ENCODE peak calls at places on chromosomes 5 and 9, in six cellular contexts. L is cardiac fibroblast, O is fibroblast of mammary gland, G is neural crest cell, H is HL-60, K is BE2C. X is an unnamed sample.

GRCh38 chr9:35161713-35162604 is at the start of gene UNC13B:
- DNase-seq in K (peak), G (peak), O (peak), H (peak), L (peak), X (peak)

GRCh38 chr9:98962181-98962560 is 18.5 kb downstream of the COL15A1 start:
- DNase-seq in L (peak), G (no peak), H (no peak), K (no peak), O (peak), X (no peak)

GRCh38 chr9:2477755-2478154 is 143.8 kb upstream of the VLDLR start:
- DNase-seq in O (no peak), G (no peak), K (no peak), L (peak), H (no peak), X (no peak)

GRCh38 chr5:158991391-158991790 is 108.3 kb downstream of the EBF1 start:
- DNase-seq in G (no peak), O (peak), L (peak), K (no peak), H (no peak), X (no peak)

GRCh38 chr5:177509361-177509951 is at the start of gene DOK3:
- DNase-seq in O (no peak), K (peak), H (peak), L (no peak), G (no peak), X (peak)

GRCh38 chr5:177426566-177427210 is at the start of gene GRK6:
- DNase-seq in L (no peak), K (no peak), O (peak), H (peak), G (no peak), X (no peak)

GRCh38 chr5:142892021-142892420 is 121.8 kb downstream of the ARHGAP26 start:
- DNase-seq in L (no peak), H (no peak), G (no peak), K (no peak), O (no peak), X (no peak)

GRCh38 chr5:137199966-137200365 is 299.2 kb downstream of the SPOCK1 start:
- DNase-seq in G (no peak), K (no peak), H (no peak), L (peak), O (peak), X (no peak)

GRCh38 chr9:136629879-136630661 is 32.6 kb upstream of the EGFL7 start:
- DNase-seq in L (peak), O (peak), H (peak), G (peak), K (peak), X (peak)

GRCh38 chr9:98164912-98165311 is 27.5 kb downstream of the CORO2A start:
- DNase-seq in O (no peak), K (no peak), L (peak), G (no peak), H (peak), X (no peak)

GRCh38 chr9:122346478-122347347 is 24.1 kb upstream of the PTGS1 start:
- DNase-seq in K (peak), L (peak), O (no peak), G (peak), H (no peak), X (no peak)
- TF ChIP-seq CTCF in K (no peak), L (no peak), O (no peak), G (no peak), H (no peak), X (no peak)

DNA sequence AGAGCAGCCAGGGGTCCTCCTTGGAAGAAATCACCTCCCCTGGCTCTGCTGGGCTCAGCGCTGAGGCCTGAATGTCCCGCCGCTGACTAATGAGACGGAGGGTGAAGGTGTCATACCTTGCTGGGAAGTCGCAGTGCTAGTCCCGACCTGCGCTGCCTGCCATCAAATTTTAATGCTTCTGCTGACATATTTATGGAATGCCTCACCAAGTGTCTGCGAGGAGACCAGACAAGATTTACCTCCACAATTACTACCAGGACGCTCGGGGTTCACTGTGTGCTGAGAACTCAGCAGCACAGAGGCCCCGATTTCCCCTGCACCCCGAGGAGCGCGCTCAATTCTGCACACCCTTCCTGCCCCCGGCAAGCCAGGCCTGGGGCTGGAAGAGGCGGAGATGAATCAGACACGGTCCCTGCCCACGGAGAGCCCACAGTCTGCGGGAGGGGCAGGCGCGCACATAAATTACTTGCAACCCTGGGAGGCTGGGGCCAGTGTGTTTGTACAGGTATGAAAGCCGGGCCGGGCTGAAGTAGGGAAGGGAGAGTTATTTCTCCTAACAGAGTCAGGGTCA is 175.2 kb downstream of the PAX5 start:
- DNase-seq in O (no peak), G (no peak), K (no peak), L (no peak), H (no peak), X (no peak)
- TF ChIP-seq CTCF in O (no peak), G (no peak), K (no peak), L (no peak), H (no peak), X (no peak)

GRCh38 chr9:3893519-3893918 is 367.7 kb upstream of the RFX3 start:
- DNase-seq in G (no peak), K (no peak), H (no peak), O (no peak), L (no peak), X (no peak)
- TF ChIP-seq CTCF in G (no peak), K (no peak), H (no peak), O (no peak), L (peak), X (no peak)

GRCh38 chr5:78062645-78063044 is 231.9 kb downstream of the AP3B1 start:
- DNase-seq in H (no peak), K (no peak), G (no peak), O (no peak), L (no peak), X (no peak)

GRCh38 chr5:78060421-78060820 is 234.1 kb downstream of the AP3B1 start:
- DNase-seq in H (no peak), O (peak), L (peak), K (no peak), G (no peak), X (no peak)

GRCh38 chr5:78056053-78056452 is 238.4 kb downstream of the AP3B1 start:
- DNase-seq in H (no peak), O (no peak), K (no peak), L (no peak), G (no peak), X (no peak)

GRCh38 chr5:78056901-78057514 is 237.5 kb downstream of the AP3B1 start:
- DNase-seq in K (no peak), O (no peak), G (no peak), L (peak), H (no peak), X (no peak)
- TF ChIP-seq CTCF in K (peak), O (no peak), G (peak), L (peak), H (no peak), X (no peak)

DNA sequence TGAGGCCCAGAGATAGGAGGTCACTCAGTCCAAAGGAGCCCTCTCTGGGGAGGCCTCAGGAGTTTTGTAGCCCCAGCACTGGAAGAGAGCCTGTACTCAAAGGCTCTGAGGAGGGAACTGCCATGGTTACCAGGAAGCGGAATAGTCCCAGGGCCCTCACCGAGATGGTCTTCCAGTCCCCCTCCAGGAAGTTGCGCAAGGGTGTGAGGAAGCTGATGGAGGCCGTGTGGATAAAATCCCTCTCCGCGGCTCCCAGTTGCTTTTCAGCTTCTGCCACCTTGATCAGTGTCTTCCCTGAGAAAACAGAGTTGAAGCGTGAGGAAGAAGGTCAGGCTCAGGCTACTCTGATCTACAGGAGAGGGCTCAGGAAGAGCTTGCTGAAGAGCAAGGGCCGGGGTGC is 13.5 kb downstream of the SH3GLB2 start:
- DNase-seq in K (no peak), H (no peak), L (no peak), O (no peak), G (no peak), X (no peak)
- TF ChIP-seq CTCF in K (no peak), H (no peak), L (no peak), O (no peak), G (no peak), X (no peak)

DNA sequence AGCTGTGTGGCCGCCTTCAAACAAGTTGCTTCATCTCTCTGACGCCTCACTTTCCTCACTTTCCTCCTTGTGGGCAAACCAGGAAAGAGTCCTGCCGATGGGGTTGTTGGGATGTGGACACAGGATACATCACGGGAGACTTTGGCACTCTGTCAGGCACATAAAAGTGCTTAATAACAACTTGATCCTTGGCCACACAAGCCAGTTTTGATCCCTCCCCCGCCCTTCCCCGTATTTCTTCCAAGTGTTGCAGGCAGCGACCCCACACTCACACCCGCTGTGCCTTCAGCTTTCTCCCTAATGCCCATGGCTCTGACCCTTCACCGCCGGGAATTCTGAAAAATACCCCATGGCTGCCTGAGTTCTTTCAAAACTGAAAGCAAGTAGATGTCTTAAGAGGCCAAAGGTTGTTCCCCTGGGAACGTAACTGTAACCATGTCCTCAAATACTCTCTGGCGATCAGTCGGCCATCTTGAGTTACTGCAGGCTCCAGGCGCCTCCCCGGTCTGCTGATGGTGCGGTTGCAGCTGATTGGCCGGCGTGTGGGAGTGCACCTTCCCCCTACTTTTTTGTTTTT is 59.8 kb downstream of the ARHGEF37 start:
- DNase-seq in H (no peak), L (peak), O (peak), G (no peak), K (no peak), X (no peak)
- TF ChIP-seq CTCF in H (no peak), L (peak), O (peak), G (no peak), K (no peak), X (no peak)

GRCh38 chr9:125549465-125550215 is 157.4 kb downstream of the MAPKAP1 start:
- DNase-seq in G (no peak), K (no peak), H (no peak), O (peak), L (peak), X (no peak)

GRCh38 chr9:125548141-125548540 is 158.9 kb downstream of the MAPKAP1 start:
- DNase-seq in K (no peak), O (no peak), L (no peak), G (no peak), H (no peak), X (no peak)

GRCh38 chr9:125550633-125551032 is 156.4 kb downstream of the MAPKAP1 start:
- DNase-seq in H (no peak), K (no peak), L (no peak), G (no peak), O (no peak), X (no peak)

GRCh38 chr9:125551781-125552180 is 155.2 kb downstream of the MAPKAP1 start:
- DNase-seq in H (no peak), L (no peak), G (no peak), K (no peak), O (no peak), X (no peak)

GRCh38 chr9:125550216-125550614 is 156.8 kb downstream of the MAPKAP1 start:
- DNase-seq in G (no peak), K (no peak), O (peak), L (peak), H (no peak), X (no peak)
- TF ChIP-seq CTCF in G (no peak), K (no peak), O (no peak), L (no peak), H (no peak), X (no peak)

X was measured in CD14-positive monocyte.